ENCODE peak calls at places on chromosomes 1 and 21, in five cellular contexts. One of them, this sample, is unnamed.

GRCh38 chr1:215507119-215507518 is 60.0 kb upstream of the KCTD3 start:
- DNase-seq in sigmoid colon: no peak
- DNase-seq in GM23248: no peak
- DNase-seq in spleen: no peak
- DNase-seq in brain microvascular endothelial cell: no peak
- DNase-seq in this sample: no peak

GRCh38 chr1:119462964-119463363 is 44.0 kb upstream of the HSD3B1 start:
- DNase-seq in sigmoid colon: no peak
- DNase-seq in GM23248: no peak
- DNase-seq in spleen: no peak
- DNase-seq in brain microvascular endothelial cell: no peak
- DNase-seq in this sample: no peak

GRCh38 chr1:15020943-15021745 is 132.4 kb upstream of the TMEM51 start:
- DNase-seq in sigmoid colon: no peak
- DNase-seq in GM23248: no peak
- DNase-seq in spleen: peak
- DNase-seq in brain microvascular endothelial cell: no peak
- DNase-seq in this sample: no peak

GRCh38 chr1:3645666-3646355 is 4.1 kb downstream of the WRAP73 start:
- DNase-seq in sigmoid colon: no peak
- DNase-seq in GM23248: no peak
- DNase-seq in spleen: peak
- DNase-seq in brain microvascular endothelial cell: no peak
- DNase-seq in this sample: no peak

GRCh38 chr1:205543351-205544305 is 39.2 kb downstream of the CDK18 start:
- DNase-seq in sigmoid colon: peak
- DNase-seq in GM23248: peak
- DNase-seq in spleen: peak
- DNase-seq in brain microvascular endothelial cell: peak
- DNase-seq in this sample: peak

GRCh38 chr1:4745560-4745959 is 91.2 kb downstream of the AJAP1 start:
- DNase-seq in sigmoid colon: no peak
- DNase-seq in GM23248: no peak
- DNase-seq in spleen: no peak
- DNase-seq in brain microvascular endothelial cell: no peak
- DNase-seq in this sample: no peak

GRCh38 chr1:178385662-178386061 is 111.1 kb downstream of the CLEC20A start:
- DNase-seq in sigmoid colon: no peak
- DNase-seq in GM23248: no peak
- DNase-seq in spleen: no peak
- DNase-seq in brain microvascular endothelial cell: no peak
- DNase-seq in this sample: no peak

GRCh38 chr1:8031176-8031785 is 5.2 kb upstream of the ERRFI1 start:
- DNase-seq in sigmoid colon: no peak
- DNase-seq in GM23248: peak
- DNase-seq in spleen: no peak
- DNase-seq in brain microvascular endothelial cell: no peak
- DNase-seq in this sample: no peak

GRCh38 chr1:68788762-68789161 is 291.9 kb upstream of the DEPDC1 start:
- DNase-seq in sigmoid colon: no peak
- DNase-seq in GM23248: no peak
- DNase-seq in spleen: no peak
- DNase-seq in brain microvascular endothelial cell: no peak
- DNase-seq in this sample: no peak

GRCh38 chr1:41622859-41623732 is 138.6 kb upstream of the EDN2 start:
- DNase-seq in sigmoid colon: peak
- DNase-seq in GM23248: no peak
- DNase-seq in spleen: no peak
- DNase-seq in brain microvascular endothelial cell: no peak
- DNase-seq in this sample: no peak

GRCh38 chr1:183989078-183989577 is 48.4 kb downstream of the COLGALT2 start:
- DNase-seq in sigmoid colon: no peak
- DNase-seq in GM23248: peak
- DNase-seq in spleen: no peak
- DNase-seq in brain microvascular endothelial cell: peak
- DNase-seq in this sample: peak

GRCh38 chr1:42937141-42937696 is 21.4 kb downstream of the SLC2A1 start:
- DNase-seq in sigmoid colon: peak
- DNase-seq in GM23248: peak
- DNase-seq in spleen: peak
- DNase-seq in brain microvascular endothelial cell: peak
- DNase-seq in this sample: peak

GRCh38 chr1:160834945-160835565 is 27.6 kb downstream of the CD244 start:
- DNase-seq in sigmoid colon: no peak
- DNase-seq in GM23248: peak
- DNase-seq in spleen: no peak
- DNase-seq in brain microvascular endothelial cell: peak
- DNase-seq in this sample: no peak

GRCh38 chr1:67882196-67882958 is 49.1 kb upstream of the GNG12 start:
- DNase-seq in sigmoid colon: no peak
- DNase-seq in GM23248: peak
- DNase-seq in spleen: no peak
- DNase-seq in brain microvascular endothelial cell: no peak
- DNase-seq in this sample: no peak

GRCh38 chr1:212967767-212968166 is 17.4 kb downstream of the VASH2 start:
- DNase-seq in sigmoid colon: peak
- DNase-seq in GM23248: peak
- DNase-seq in spleen: no peak
- DNase-seq in brain microvascular endothelial cell: peak
- DNase-seq in this sample: peak

GRCh38 chr1:199854681-199855321 is 172.7 kb upstream of the NR5A2 start:
- DNase-seq in sigmoid colon: no peak
- DNase-seq in GM23248: peak
- DNase-seq in spleen: no peak
- DNase-seq in brain microvascular endothelial cell: no peak
- DNase-seq in this sample: no peak

GRCh38 chr1:232868793-232869491 is 63.7 kb downstream of the MAP10 start:
- DNase-seq in sigmoid colon: no peak
- DNase-seq in GM23248: peak
- DNase-seq in spleen: no peak
- DNase-seq in brain microvascular endothelial cell: peak
- DNase-seq in this sample: peak

GRCh38 chr1:11761988-11762406 is at the start of gene C1orf167:
- DNase-seq in sigmoid colon: no peak
- DNase-seq in GM23248: no peak
- DNase-seq in spleen: no peak
- DNase-seq in brain microvascular endothelial cell: no peak
- DNase-seq in this sample: no peak

GRCh38 chr1:223201967-223202366 is 58.9 kb upstream of the TLR5 start:
- DNase-seq in sigmoid colon: no peak
- DNase-seq in GM23248: no peak
- DNase-seq in spleen: no peak
- DNase-seq in brain microvascular endothelial cell: no peak
- DNase-seq in this sample: no peak

GRCh38 chr1:153192697-153193096 is 10.5 kb upstream of the LELP1 start:
- DNase-seq in sigmoid colon: no peak
- DNase-seq in GM23248: peak
- DNase-seq in spleen: no peak
- DNase-seq in brain microvascular endothelial cell: no peak
- DNase-seq in this sample: no peak

GRCh38 chr1:1628656-1629429 is 3.1 kb upstream of the MMP23B start:
- DNase-seq in sigmoid colon: peak
- DNase-seq in GM23248: no peak
- DNase-seq in spleen: peak
- DNase-seq in brain microvascular endothelial cell: no peak
- DNase-seq in this sample: no peak

GRCh38 chr1:31768407-31768806 is 4.3 kb upstream of the ADGRB2 start:
- DNase-seq in sigmoid colon: no peak
- DNase-seq in GM23248: no peak
- DNase-seq in spleen: no peak
- DNase-seq in brain microvascular endothelial cell: no peak
- DNase-seq in this sample: no peak

GRCh38 chr1:74038042-74038441 is 159.9 kb downstream of the LRRIQ3 start:
- DNase-seq in sigmoid colon: peak
- DNase-seq in GM23248: no peak
- DNase-seq in spleen: no peak
- DNase-seq in brain microvascular endothelial cell: no peak
- DNase-seq in this sample: no peak

GRCh38 chr1:38031513-38031866 is 15.1 kb downstream of the POU3F1 start:
- DNase-seq in sigmoid colon: no peak
- DNase-seq in GM23248: no peak
- DNase-seq in spleen: no peak
- DNase-seq in brain microvascular endothelial cell: no peak
- DNase-seq in this sample: no peak

GRCh38 chr1:68426594-68426993 is 23.2 kb downstream of the RPE65 start:
- DNase-seq in sigmoid colon: no peak
- DNase-seq in GM23248: no peak
- DNase-seq in spleen: no peak
- DNase-seq in brain microvascular endothelial cell: no peak
- DNase-seq in this sample: no peak

GRCh38 chr1:57012280-57012679 is 46.5 kb upstream of the C8B start:
- DNase-seq in sigmoid colon: no peak
- DNase-seq in GM23248: no peak
- DNase-seq in spleen: no peak
- DNase-seq in brain microvascular endothelial cell: no peak
- DNase-seq in this sample: no peak

GRCh38 chr1:24165500-24165899 is 21.6 kb downstream of the IFNLR1 start:
- DNase-seq in sigmoid colon: no peak
- DNase-seq in GM23248: no peak
- DNase-seq in spleen: no peak
- DNase-seq in brain microvascular endothelial cell: no peak
- DNase-seq in this sample: no peak

GRCh38 chr1:234315588-234315987 is 57.7 kb upstream of the COA6 start:
- DNase-seq in sigmoid colon: no peak
- DNase-seq in GM23248: no peak
- DNase-seq in spleen: no peak
- DNase-seq in brain microvascular endothelial cell: no peak
- DNase-seq in this sample: no peak

GRCh38 chr21:18144341-18144740 is 100.3 kb upstream of the CHODL start:
- DNase-seq in sigmoid colon: no peak
- DNase-seq in GM23248: no peak
- DNase-seq in spleen: no peak
- DNase-seq in brain microvascular endothelial cell: no peak
- DNase-seq in this sample: no peak

GRCh38 chr1:108049083-108049819 is 84.3 kb upstream of the VAV3 start:
- DNase-seq in sigmoid colon: peak
- DNase-seq in GM23248: peak
- DNase-seq in spleen: peak
- DNase-seq in brain microvascular endothelial cell: peak
- DNase-seq in this sample: no peak

GRCh38 chr1:205766038-205766437 is 9.2 kb downstream of the RAB29 start:
- DNase-seq in sigmoid colon: no peak
- DNase-seq in GM23248: peak
- DNase-seq in spleen: no peak
- DNase-seq in brain microvascular endothelial cell: peak
- DNase-seq in this sample: no peak

GRCh38 chr1:85597709-85598108 is 17.1 kb downstream of the CCN1 start:
- DNase-seq in sigmoid colon: no peak
- DNase-seq in GM23248: no peak
- DNase-seq in spleen: no peak
- DNase-seq in brain microvascular endothelial cell: no peak
- DNase-seq in this sample: no peak
- H3K27ac ChIP-seq in sigmoid colon: no peak
- H3K27ac ChIP-seq in GM23248: no peak
- H3K27ac ChIP-seq in spleen: no peak
- H3K27ac ChIP-seq in brain microvascular endothelial cell: no peak
- H3K27ac ChIP-seq in this sample: no peak

DNA sequence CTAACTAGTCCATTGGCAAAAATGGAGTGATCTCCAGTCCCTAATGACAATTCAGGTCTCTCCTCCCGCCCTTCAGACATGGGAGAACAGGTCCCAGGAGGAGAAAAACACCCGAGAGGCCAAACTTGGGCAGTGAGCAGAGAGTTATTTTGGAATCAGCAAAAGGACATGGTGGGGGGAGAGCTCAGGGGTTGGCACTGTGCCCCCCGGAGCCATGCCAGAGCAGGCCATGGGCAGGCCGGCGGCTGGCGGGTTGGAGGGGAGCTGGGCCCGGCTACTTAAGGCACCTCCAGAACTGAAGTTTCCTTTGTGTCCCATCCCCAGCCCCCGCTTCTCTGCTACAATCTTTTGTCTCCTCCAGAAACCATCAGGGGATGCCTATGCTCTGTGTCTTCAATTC is 7.1 kb downstream of the LGR6 start:
- DNase-seq in sigmoid colon: no peak
- DNase-seq in GM23248: no peak
- DNase-seq in spleen: no peak
- DNase-seq in brain microvascular endothelial cell: no peak
- DNase-seq in this sample: no peak
- H3K27ac ChIP-seq in sigmoid colon: no peak
- H3K27ac ChIP-seq in GM23248: no peak
- H3K27ac ChIP-seq in spleen: peak
- H3K27ac ChIP-seq in brain microvascular endothelial cell: no peak
- H3K27ac ChIP-seq in this sample: no peak

GRCh38 chr1:180156631-180157091 is 2.0 kb downstream of the QSOX1 start:
- DNase-seq in sigmoid colon: no peak
- DNase-seq in GM23248: peak
- DNase-seq in spleen: no peak
- DNase-seq in brain microvascular endothelial cell: peak
- DNase-seq in this sample: no peak

GRCh38 chr1:180157576-180158057 is 2.9 kb downstream of the QSOX1 start:
- DNase-seq in sigmoid colon: no peak
- DNase-seq in GM23248: peak
- DNase-seq in spleen: no peak
- DNase-seq in brain microvascular endothelial cell: no peak
- DNase-seq in this sample: no peak

GRCh38 chr1:180155202-180155682 is 573 bp downstream of the QSOX1 start:
- DNase-seq in sigmoid colon: no peak
- DNase-seq in GM23248: peak
- DNase-seq in spleen: no peak
- DNase-seq in brain microvascular endothelial cell: no peak
- DNase-seq in this sample: no peak

GRCh38 chr1:180157108-180157507 is 2.4 kb downstream of the QSOX1 start:
- DNase-seq in sigmoid colon: no peak
- DNase-seq in GM23248: peak
- DNase-seq in spleen: no peak
- DNase-seq in brain microvascular endothelial cell: peak
- DNase-seq in this sample: no peak

DNA sequence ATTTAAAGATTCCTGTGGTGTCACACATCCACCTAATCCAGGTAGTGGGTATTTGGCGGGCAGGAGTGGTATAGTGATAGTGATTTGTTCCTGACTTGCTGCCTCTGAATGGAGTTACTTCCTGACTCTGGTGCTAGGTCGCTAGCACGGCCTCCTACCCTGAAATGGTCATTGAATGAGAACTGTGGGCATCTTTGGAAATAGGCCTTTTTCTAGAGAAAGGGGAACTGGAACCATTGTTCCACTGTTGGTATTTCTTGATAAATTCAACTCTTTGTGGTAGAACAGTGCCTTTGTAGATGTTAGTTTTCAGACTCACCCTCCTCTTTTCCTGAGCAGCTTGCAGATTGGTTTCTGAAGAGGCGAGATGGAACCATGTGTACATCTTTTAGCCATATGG is 1.5 kb downstream of the QSOX1 start:
- DNase-seq in sigmoid colon: no peak
- DNase-seq in GM23248: no peak
- DNase-seq in spleen: no peak
- DNase-seq in brain microvascular endothelial cell: no peak
- DNase-seq in this sample: no peak
- H3K27ac ChIP-seq in sigmoid colon: no peak
- H3K27ac ChIP-seq in GM23248: peak
- H3K27ac ChIP-seq in spleen: no peak
- H3K27ac ChIP-seq in brain microvascular endothelial cell: peak
- H3K27ac ChIP-seq in this sample: peak

GRCh38 chr1:109617291-109617801 is 2.1 kb downstream of the GNAT2 start:
- DNase-seq in sigmoid colon: no peak
- DNase-seq in GM23248: peak
- DNase-seq in spleen: no peak
- DNase-seq in brain microvascular endothelial cell: peak
- DNase-seq in this sample: peak
- H3K27ac ChIP-seq in sigmoid colon: no peak
- H3K27ac ChIP-seq in GM23248: peak
- H3K27ac ChIP-seq in spleen: peak
- H3K27ac ChIP-seq in brain microvascular endothelial cell: peak
- H3K27ac ChIP-seq in this sample: peak

GRCh38 chr1:110003747-110004428 is 19.3 kb downstream of the AHCYL1 start:
- DNase-seq in sigmoid colon: peak
- DNase-seq in GM23248: peak
- DNase-seq in spleen: no peak
- DNase-seq in brain microvascular endothelial cell: peak
- DNase-seq in this sample: peak
- H3K27ac ChIP-seq in sigmoid colon: peak
- H3K27ac ChIP-seq in GM23248: peak
- H3K27ac ChIP-seq in spleen: peak
- H3K27ac ChIP-seq in brain microvascular endothelial cell: peak
- H3K27ac ChIP-seq in this sample: peak

This sample was measured in epithelial cell of prostate.